ENCODE peak calls at places on chromosomes 4 and X, in seven cellular contexts. P is heart left ventricle, R is RWPE2, J is A549, V is transverse colon, Z is thoracic aorta, Y is PC-3. S is an unnamed sample.
A peak's percentile ranks its signal among the peaks of the same experiment; 100 is the strongest.

GRCh38 chrX:133580630-133581029 is 165.3 kb upstream of the GPC4 start:
- DNase-seq in P (no peak), R (no peak), J (no peak), V (no peak), Z (no peak), Y (peak; percentile 38), S (no peak)

GRCh38 chrX:39883664-39884063 is 214.1 kb downstream of the BCOR start:
- DNase-seq in P (no peak), R (no peak), J (no peak), V (no peak), Z (no peak), Y (no peak), S (no peak)

GRCh38 chrX:68415289-68415688 is 18.0 kb downstream of the OPHN1 start:
- DNase-seq in P (peak; percentile 67), R (no peak), J (no peak), V (no peak), Z (no peak), Y (peak; percentile 51), S (peak; percentile 27)

GRCh38 chrX:66162331-66162822 is 1.7 kb upstream of the HEPH start:
- DNase-seq in P (no peak), R (no peak), J (no peak), V (peak; percentile 68), Z (no peak), Y (no peak), S (no peak)

GRCh38 chrX:40005290-40006011 is 92.3 kb downstream of the BCOR start:
- DNase-seq in P (no peak), R (no peak), J (no peak), V (no peak), Z (no peak), Y (no peak), S (no peak)

GRCh38 chr4:106875340-106875739 is 160.8 kb downstream of the DKK2 start:
- DNase-seq in P (no peak), R (no peak), J (no peak), V (no peak), Z (no peak), Y (no peak), S (no peak)

GRCh38 chr4:141645611-141646340 is 9.4 kb downstream of the IL15 start:
- DNase-seq in P (no peak), R (no peak), J (no peak), V (no peak), Z (no peak), Y (peak; percentile 59), S (no peak)

GRCh38 chrX:42519666-42520231 is 258.2 kb downstream of the PPP1R2C start:
- DNase-seq in P (no peak), R (no peak), J (no peak), V (no peak), Z (peak; percentile 3), Y (peak; percentile 27), S (no peak)

GRCh38 chr4:52841707-52842456 is 20.2 kb upstream of the RASL11B start:
- DNase-seq in P (peak; percentile 67), R (no peak), J (no peak), V (no peak), Z (no peak), Y (no peak), S (peak; percentile 27)

GRCh38 chrX:140744085-140744484 is 34.5 kb downstream of the LINC00632 start:
- DNase-seq in P (no peak), R (no peak), J (no peak), V (no peak), Z (no peak), Y (peak; percentile 40), S (no peak)

GRCh38 chr4:4333265-4333706 is 43.2 kb downstream of the ZBTB49 start:
- DNase-seq in P (peak; percentile 50), R (no peak), J (no peak), V (peak; percentile 26), Z (no peak), Y (peak; percentile 21), S (peak; percentile 49)

GRCh38 chrX:48107717-48108116 is 22.7 kb upstream of the SPACA5B start:
- DNase-seq in P (no peak), R (no peak), J (no peak), V (no peak), Z (no peak), Y (no peak), S (no peak)

GRCh38 chr4:147853706-147854105 is 121.8 kb downstream of the ARHGAP10 start:
- DNase-seq in P (no peak), R (no peak), J (no peak), V (no peak), Z (no peak), Y (no peak), S (no peak)

GRCh38 chrX:78029663-78030062 is 60.2 kb upstream of the PGAM4 start:
- DNase-seq in P (no peak), R (no peak), J (peak; percentile 6), V (peak; percentile 21), Z (no peak), Y (peak; percentile 66), S (no peak)

GRCh38 chr4:88138561-88138960 is 19.9 kb downstream of the ABCG2 start:
- DNase-seq in P (no peak), R (no peak), J (no peak), V (no peak), Z (no peak), Y (peak; percentile 76), S (no peak)

DNA sequence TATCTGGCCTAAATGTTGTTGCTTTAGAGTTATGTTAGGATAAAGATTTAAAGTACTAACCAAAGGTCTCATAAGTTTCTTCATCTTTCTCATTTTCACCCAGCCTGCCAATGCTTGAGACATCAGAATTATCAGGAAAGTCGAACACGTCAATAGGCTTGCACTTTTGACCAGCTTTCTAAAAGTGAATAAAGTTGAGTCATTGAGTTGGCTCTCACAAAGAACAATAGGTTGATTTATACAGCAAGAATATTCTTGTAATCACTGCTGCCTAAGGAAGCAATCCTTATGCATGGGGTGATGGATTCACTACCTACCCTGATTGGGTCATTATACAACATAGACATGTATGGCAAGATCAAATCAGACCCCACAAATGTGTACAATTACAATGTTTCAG is 5.0 kb downstream of the CENPU start:
- DNase-seq in P (no peak), R (no peak), J (no peak), V (no peak), Z (no peak), Y (peak; percentile 35), S (no peak)
- H3K4me1 ChIP-seq in P (no peaks in the 10 kb centered on the region), R (peaks cover 20% of the 10 kb centered on the region), J (no peaks in the 10 kb centered on the region), V (no peaks in the 10 kb centered on the region), Z (peaks cover 12% of the 10 kb centered on the region), Y (peaks cover 16% of the 10 kb centered on the region), S (no peaks in the 10 kb centered on the region)

GRCh38 chrX:16646366-16647168 is 3.4 kb upstream of the S100G start:
- DNase-seq in P (no peak), R (no peak), J (no peak), V (no peak), Z (no peak), Y (no peak), S (no peak)

GRCh38 chrX:16639966-16640365 is 10.0 kb upstream of the S100G start:
- DNase-seq in P (no peak), R (no peak), J (no peak), V (no peak), Z (no peak), Y (no peak), S (no peak)

GRCh38 chrX:16640823-16641222 is 9.1 kb upstream of the S100G start:
- DNase-seq in P (no peak), R (no peak), J (no peak), V (no peak), Z (no peak), Y (no peak), S (no peak)

GRCh38 chrX:16638533-16638932 is 11.4 kb upstream of the S100G start:
- DNase-seq in P (no peak), R (no peak), J (no peak), V (no peak), Z (no peak), Y (peak; percentile 39), S (no peak)

DNA sequence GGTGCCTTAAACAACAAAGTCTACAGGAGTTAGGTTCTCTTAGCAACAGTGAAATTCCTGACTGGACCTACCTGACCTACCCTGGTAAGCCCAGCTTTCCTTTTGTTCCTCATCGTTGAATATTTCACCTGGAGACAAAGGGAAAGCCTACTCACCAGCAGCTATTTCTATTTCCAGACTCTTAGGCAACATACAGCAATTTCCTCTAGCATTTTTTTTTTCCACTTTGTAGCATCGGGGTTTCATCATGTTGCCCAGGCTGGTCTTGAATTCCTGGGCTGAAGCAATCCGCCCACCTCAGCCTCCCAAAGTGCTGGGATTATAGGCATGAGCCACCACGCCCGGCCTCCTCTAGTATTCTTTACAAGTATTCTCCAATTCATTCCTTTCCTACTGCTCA is 6.8 kb upstream of the S100G start:
- DNase-seq in P (no peak), R (peak; percentile 38), J (no peak), V (no peak), Z (no peak), Y (no peak), S (no peak)
- H3K27ac ChIP-seq in P (no peak overlapping the region), R (peak overlapping the region; percentile 49), J (no peak overlapping the region), V (no peak overlapping the region), Z (no peak overlapping the region), Y (no peak overlapping the region), S (no peak overlapping the region)

DNA sequence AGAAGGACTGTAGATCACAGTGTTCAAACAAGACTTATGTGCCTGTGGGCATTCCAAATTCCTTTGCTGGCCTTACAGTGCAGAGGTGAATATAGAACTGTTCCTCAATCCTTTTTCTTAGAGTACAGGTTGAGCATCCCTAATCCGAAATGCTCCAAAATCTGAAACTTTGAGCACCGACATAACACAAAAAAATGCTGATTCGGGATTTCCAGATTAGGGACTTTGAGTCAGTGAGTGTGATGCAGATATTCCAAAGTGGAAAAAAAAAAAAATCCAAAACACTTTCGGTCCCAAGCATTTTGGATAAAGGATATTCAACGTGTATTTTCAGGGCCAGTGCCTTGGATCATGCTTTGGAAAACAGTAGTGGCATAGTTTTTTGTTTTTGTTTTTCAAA is 9.2 kb downstream of the SMS start:
- DNase-seq in P (no peak), R (no peak), J (no peak), V (no peak), Z (no peak), Y (no peak), S (no peak)
- H3K4me1 ChIP-seq in P (no peaks in the 10 kb centered on the region), R (peaks cover 24% of the 10 kb centered on the region), J (peaks cover 26% of the 10 kb centered on the region), V (no peaks in the 10 kb centered on the region), Z (peaks cover 63% of the 10 kb centered on the region), Y (peaks cover 26% of the 10 kb centered on the region), S (peaks cover 29% of the 10 kb centered on the region)

GRCh38 chr4:25861951-25862410 is 807 bp downstream of the SEL1L3 start:
- DNase-seq in P (no peak), R (peak; percentile 56), J (peak; percentile 16), V (peak; percentile 27), Z (no peak), Y (peak; percentile 49), S (no peak)

GRCh38 chr4:25862411-25863346 is at the start of gene SEL1L3:
- DNase-seq in P (no peak), R (peak; percentile 65), J (peak; percentile 14), V (peak; percentile 80), Z (no peak), Y (peak; percentile 27), S (peak; percentile 79)

GRCh38 chr4:25861422-25861926 is 1.3 kb downstream of the SEL1L3 start:
- DNase-seq in P (no peak), R (no peak), J (no peak), V (no peak), Z (no peak), Y (peak; percentile 30), S (no peak)

GRCh38 chr4:25863906-25864418 is 1.2 kb upstream of the SEL1L3 start:
- DNase-seq in P (no peak), R (no peak), J (no peak), V (peak; percentile 34), Z (no peak), Y (no peak), S (no peak)

DNA sequence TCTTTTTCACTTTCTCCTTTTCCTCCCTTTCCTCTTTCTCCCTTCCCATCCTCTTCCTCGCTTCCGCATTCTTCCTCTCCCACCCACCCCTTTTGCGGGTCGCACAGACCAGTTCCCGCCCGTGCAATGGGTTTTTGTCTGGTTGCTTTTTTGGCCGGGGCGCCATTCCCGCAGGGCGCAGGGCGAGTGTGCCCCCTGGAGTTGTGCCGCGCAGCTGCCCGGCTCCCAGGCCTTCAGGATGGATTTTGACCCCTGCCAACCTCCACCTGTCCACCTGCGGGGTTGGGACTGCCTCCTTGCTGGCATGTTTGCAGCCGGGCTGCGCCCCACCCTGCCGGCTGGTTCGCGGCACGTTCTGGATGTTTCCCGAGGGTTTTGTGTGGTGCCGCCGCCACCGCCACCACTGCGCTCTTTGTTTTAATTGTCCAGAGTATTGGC is 578 bp upstream of the SEL1L3 start:
- DNase-seq in P (no peak), R (no peak), J (peak; percentile 19), V (peak; percentile 86), Z (no peak), Y (peak; percentile 3), S (peak; percentile 81)
- H3K27ac ChIP-seq in P (no peak overlapping the region), R (no peak overlapping the region), J (peak overlapping the region; percentile 89), V (peak overlapping the region; percentile 87), Z (no peak overlapping the region), Y (no peak overlapping the region), S (peak overlapping the region; percentile 98)

S was measured in stomach.